ENCODE peak calls at places on chromosomes 3 and 15, in six cellular contexts. M is GM20000; P is AG20443; K is stimulated activated CD4-positive, alpha-beta T cell treated with anti-CD3 and anti-CD28 coated beads, Interleukin-1b, Interleukin-23, amount 100 ng/mL, for 24 hours; B is left colon; V is NCI-H1436. Q is an unnamed sample.

GRCh38 chr3:127677541-127678314 is 5.0 kb downstream of the ABTB1 start:
- DNase-seq in M (no peak), P (no peak), K (no peak), B (no peak), V (no peak), Q (no peak)

GRCh38 chr3:5078151-5078550 is 43.9 kb upstream of the ARL8B start:
- DNase-seq in M (no peak), P (no peak), K (no peak), B (no peak), V (no peak), Q (no peak)

GRCh38 chr3:169430687-169431404 is 232.7 kb downstream of the MECOM start:
- DNase-seq in M (no peak), P (no peak), K (no peak), B (no peak), V (no peak), Q (no peak)

GRCh38 chr3:73401616-73402265 is 223.0 kb downstream of the PDZRN3 start:
- DNase-seq in M (no peak), P (no peak), K (no peak), B (no peak), V (no peak), Q (no peak)

GRCh38 chr15:67049351-67050044 is 15.9 kb upstream of the SMAD3 start:
- DNase-seq in M (no peak), P (peak), K (no peak), B (no peak), V (no peak), Q (no peak)

GRCh38 chr15:90295270-90295648 is 29.8 kb downstream of the NGRN start:
- DNase-seq in M (no peak), P (no peak), K (no peak), B (no peak), V (no peak), Q (no peak)

GRCh38 chr3:12440927-12441326 is 43.4 kb upstream of the TSEN2 start:
- DNase-seq in M (no peak), P (peak), K (no peak), B (no peak), V (no peak), Q (no peak)

GRCh38 chr3:79906106-79906505 is 138.3 kb upstream of the ROBO1 start:
- DNase-seq in M (no peak), P (no peak), K (no peak), B (no peak), V (no peak), Q (no peak)

GRCh38 chr3:129829640-129830039 is 63.9 kb downstream of the TMCC1 start:
- DNase-seq in M (peak), P (peak), K (no peak), B (peak), V (peak), Q (no peak)

GRCh38 chr3:8532251-8532831 is 30.7 kb downstream of the LMCD1 start:
- DNase-seq in M (no peak), P (peak), K (no peak), B (no peak), V (no peak), Q (no peak)

GRCh38 chr3:127286571-127287140 is 1.2 kb downstream of the PRR20G start:
- DNase-seq in M (no peak), P (peak), K (no peak), B (no peak), V (no peak), Q (no peak)

GRCh38 chr15:44136991-44137477 is 58.0 kb downstream of the FRMD5 start:
- DNase-seq in M (no peak), P (no peak), K (no peak), B (no peak), V (no peak), Q (no peak)

GRCh38 chr3:127151992-127152391 is 40.9 kb upstream of the PRR23E start:
- DNase-seq in M (no peak), P (no peak), K (no peak), B (no peak), V (no peak), Q (no peak)

GRCh38 chr3:117708601-117709000 is 999.0 kb downstream of the TUSC7 start:
- DNase-seq in M (no peak), P (no peak), K (no peak), B (no peak), V (no peak), Q (no peak)